ENCODE peak calls at places on chromosomes 11 and 22, in seven cellular contexts. Q is MM.1S, Z is HCT116, K is thoracic aorta, P is bronchial epithelial cell, C is lower lobe of right lung, D is Panc1. S is an unnamed sample. For H3K27me3, the result is how much of the 10 kb centered on the place peaks cover.

GRCh38 chr11:126182787-126183445 is 28.5 kb downstream of the RPUSD4 start:
- DNase-seq in Q (no peak), Z (no peak), K (no peak), P (no peak), C (no peak), D (no peak), S (no peak)

GRCh38 chr11:102760355-102761035 is 19.9 kb downstream of the MMP10 start:
- DNase-seq in Q (no peak), Z (peak), K (no peak), P (peak), C (no peak), D (no peak), S (peak)

GRCh38 chr11:44530413-44531115 is 34.9 kb upstream of the CD82 start:
- DNase-seq in Q (no peak), Z (no peak), K (no peak), P (no peak), C (no peak), D (no peak), S (no peak)

GRCh38 chr11:93370260-93370659 is 39.7 kb downstream of the DEUP1 start:
- DNase-seq in Q (no peak), Z (no peak), K (no peak), P (peak), C (no peak), D (no peak), S (peak)

GRCh38 chr11:105960252-105961245 is 61.5 kb downstream of the MSANTD4 start:
- DNase-seq in Q (no peak), Z (no peak), K (no peak), P (no peak), C (no peak), D (no peak), S (no peak)

GRCh38 chr11:119854521-119854920 is 125.5 kb upstream of the NECTIN1 start:
- DNase-seq in Q (peak), Z (no peak), K (no peak), P (peak), C (no peak), D (no peak), S (no peak)

GRCh38 chr11:17640493-17641164 is 78.7 kb upstream of the MYOD1 start:
- DNase-seq in Q (no peak), Z (no peak), K (no peak), P (no peak), C (no peak), D (no peak), S (no peak)

GRCh38 chr11:93563857-93564256 is 20.7 kb upstream of the SMCO4 start:
- DNase-seq in Q (no peak), Z (no peak), K (no peak), P (no peak), C (no peak), D (no peak), S (no peak)

GRCh38 chr11:29782447-29782846 is 234.4 kb downstream of the KCNA4 start:
- DNase-seq in Q (no peak), Z (no peak), K (no peak), P (peak), C (no peak), D (no peak), S (no peak)

GRCh38 chr11:88250566-88251080 is 75.4 kb upstream of the RAB38 start:
- DNase-seq in Q (no peak), Z (no peak), K (no peak), P (no peak), C (no peak), D (no peak), S (no peak)

GRCh38 chr11:115501895-115502589 is 2.2 kb downstream of the CADM1 start:
- DNase-seq in Q (peak), Z (no peak), K (no peak), P (peak), C (no peak), D (no peak), S (peak)

GRCh38 chr11:124725719-124726105 is 14.0 kb upstream of the NRGN start:
- DNase-seq in Q (no peak), Z (no peak), K (no peak), P (peak), C (no peak), D (no peak), S (peak)

GRCh38 chr11:61564936-61565696 is 15.8 kb downstream of the SYT7 start:
- DNase-seq in Q (no peak), Z (no peak), K (no peak), P (no peak), C (no peak), D (no peak), S (no peak)

GRCh38 chr11:116948375-116948774 is 111.0 kb upstream of the APOA1 start:
- DNase-seq in Q (no peak), Z (peak), K (no peak), P (peak), C (no peak), D (no peak), S (peak)

GRCh38 chr11:73236879-73237278 is 18.8 kb downstream of the P2RY2 start:
- DNase-seq in Q (peak), Z (peak), K (no peak), P (peak), C (peak), D (peak), S (no peak)

GRCh38 chr11:61688368-61689163 is 8.4 kb downstream of the DAGLA start:
- DNase-seq in Q (no peak), Z (no peak), K (no peak), P (peak), C (peak), D (no peak), S (no peak)

GRCh38 chr11:103344886-103345285 is 235.7 kb downstream of the DYNC2H1 start:
- DNase-seq in Q (no peak), Z (no peak), K (no peak), P (no peak), C (no peak), D (no peak), S (no peak)

GRCh38 chr11:111460752-111461305 is 51.4 kb downstream of the BTG4 start:
- DNase-seq in Q (no peak), Z (no peak), K (no peak), P (no peak), C (no peak), D (no peak), S (no peak)

GRCh38 chr22:23534201-23534850 is 45.8 kb downstream of the IGLL1 start:
- DNase-seq in Q (no peak), Z (no peak), K (no peak), P (no peak), C (peak), D (no peak), S (no peak)

GRCh38 chr11:116276051-116277044 is 496.4 kb downstream of the BUD13 start:
- DNase-seq in Q (peak), Z (peak), K (no peak), P (peak), C (peak), D (peak), S (peak)

GRCh38 chr22:31680764-31681624 is 19.0 kb upstream of the PISD start:
- DNase-seq in Q (no peak), Z (no peak), K (no peak), P (peak), C (no peak), D (no peak), S (peak)

GRCh38 chr11:117094776-117095175 is 3.5 kb downstream of the SIK3 start:
- DNase-seq in Q (no peak), Z (no peak), K (no peak), P (peak), C (no peak), D (no peak), S (peak)

GRCh38 chr11:119481667-119482400 is 58.9 kb upstream of the THY1 start:
- DNase-seq in Q (no peak), Z (no peak), K (no peak), P (no peak), C (no peak), D (no peak), S (no peak)

GRCh38 chr11:120061761-120062560 is 76.0 kb downstream of the TRIM29 start:
- DNase-seq in Q (no peak), Z (no peak), K (no peak), P (no peak), C (no peak), D (no peak), S (no peak)

GRCh38 chr11:107385361-107385982 is 72.2 kb downstream of the CWF19L2 start:
- DNase-seq in Q (no peak), Z (peak), K (no peak), P (peak), C (no peak), D (no peak), S (peak)

GRCh38 chr11:69102161-69102695 is 53.5 kb downstream of the TPCN2 start:
- DNase-seq in Q (no peak), Z (no peak), K (no peak), P (no peak), C (no peak), D (no peak), S (no peak)

GRCh38 chr11:22192289-22192641 is 620 bp upstream of the ANO5 start:
- DNase-seq in Q (peak), Z (no peak), K (no peak), P (peak), C (no peak), D (no peak), S (no peak)

GRCh38 chr22:19628038-19628776 is 86.1 kb upstream of the SEPTIN5 start:
- DNase-seq in Q (no peak), Z (no peak), K (no peak), P (no peak), C (no peak), D (no peak), S (no peak)

GRCh38 chr11:76590631-76590950 is 80.0 kb downstream of the LRRC32 start:
- DNase-seq in Q (no peak), Z (no peak), K (no peak), P (no peak), C (no peak), D (no peak), S (no peak)

GRCh38 chr11:135033545-135033944 is 621.5 kb upstream of the B3GAT1 start:
- DNase-seq in Q (no peak), Z (no peak), K (no peak), P (no peak), C (no peak), D (no peak), S (no peak)

GRCh38 chr22:23061471-23062280 is 8.6 kb upstream of the GNAZ start:
- DNase-seq in Q (no peak), Z (no peak), K (no peak), P (no peak), C (peak), D (no peak), S (no peak)

GRCh38 chr11:72759468-72759867 is 7.3 kb upstream of the ARAP1 start:
- DNase-seq in Q (no peak), Z (no peak), K (no peak), P (no peak), C (no peak), D (no peak), S (no peak)

GRCh38 chr11:44484211-44484610 is 81.3 kb upstream of the CD82 start:
- DNase-seq in Q (no peak), Z (peak), K (no peak), P (no peak), C (no peak), D (no peak), S (peak)

GRCh38 chr11:112631333-112631732 is 329.9 kb upstream of the NCAM1 start:
- DNase-seq in Q (no peak), Z (no peak), K (no peak), P (no peak), C (no peak), D (no peak), S (no peak)

GRCh38 chr22:44452531-44453420 is 45.3 kb downstream of the RTL6 start:
- DNase-seq in Q (no peak), Z (no peak), K (no peak), P (no peak), C (no peak), D (no peak), S (no peak)

GRCh38 chr11:134332189-134332631 is 422 bp downstream of the GLB1L2 start:
- DNase-seq in Q (no peak), Z (no peak), K (no peak), P (no peak), C (no peak), D (no peak), S (no peak)

GRCh38 chr11:64652586-64653387 is 61.8 kb downstream of the SLC22A12 start:
- DNase-seq in Q (peak), Z (peak), K (peak), P (peak), C (peak), D (peak), S (no peak)

GRCh38 chr11:64650923-64651523 is 60.0 kb downstream of the SLC22A12 start:
- DNase-seq in Q (no peak), Z (peak), K (no peak), P (peak), C (no peak), D (no peak), S (no peak)

GRCh38 chr11:64648551-64648950 is 57.5 kb downstream of the SLC22A12 start:
- DNase-seq in Q (no peak), Z (no peak), K (no peak), P (no peak), C (no peak), D (no peak), S (no peak)

GRCh38 chr11:64647019-64647805 is 56.2 kb downstream of the SLC22A12 start:
- DNase-seq in Q (no peak), Z (no peak), K (no peak), P (no peak), C (no peak), D (no peak), S (no peak)

DNA sequence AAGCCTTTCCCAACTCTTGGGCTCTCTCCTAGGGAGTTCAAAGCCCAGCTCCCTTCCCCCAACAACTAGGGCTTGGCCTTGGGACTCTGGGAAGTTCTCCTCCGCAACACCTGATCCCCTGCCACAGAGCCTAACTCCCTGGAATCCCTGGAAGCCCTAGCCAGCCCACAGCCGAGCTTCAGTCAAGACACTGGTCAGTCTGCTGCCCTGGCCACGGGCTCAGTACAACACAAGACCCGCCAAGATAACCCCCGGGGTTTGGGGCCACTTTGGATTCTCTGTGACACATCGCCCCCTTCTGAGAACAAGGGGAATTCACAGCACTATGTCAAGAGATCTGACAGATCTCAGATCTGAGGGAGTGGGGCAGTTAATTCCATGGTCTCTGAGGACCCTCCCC is 58.3 kb downstream of the SLC22A12 start:
- DNase-seq in Q (no peak), Z (peak), K (no peak), P (peak), C (no peak), D (no peak), S (no peak)
- H3K27me3 ChIP-seq in Q (half or more), Z (under half), K (under half), P (under half), C (under half), D (under half), S (under half)

DNA sequence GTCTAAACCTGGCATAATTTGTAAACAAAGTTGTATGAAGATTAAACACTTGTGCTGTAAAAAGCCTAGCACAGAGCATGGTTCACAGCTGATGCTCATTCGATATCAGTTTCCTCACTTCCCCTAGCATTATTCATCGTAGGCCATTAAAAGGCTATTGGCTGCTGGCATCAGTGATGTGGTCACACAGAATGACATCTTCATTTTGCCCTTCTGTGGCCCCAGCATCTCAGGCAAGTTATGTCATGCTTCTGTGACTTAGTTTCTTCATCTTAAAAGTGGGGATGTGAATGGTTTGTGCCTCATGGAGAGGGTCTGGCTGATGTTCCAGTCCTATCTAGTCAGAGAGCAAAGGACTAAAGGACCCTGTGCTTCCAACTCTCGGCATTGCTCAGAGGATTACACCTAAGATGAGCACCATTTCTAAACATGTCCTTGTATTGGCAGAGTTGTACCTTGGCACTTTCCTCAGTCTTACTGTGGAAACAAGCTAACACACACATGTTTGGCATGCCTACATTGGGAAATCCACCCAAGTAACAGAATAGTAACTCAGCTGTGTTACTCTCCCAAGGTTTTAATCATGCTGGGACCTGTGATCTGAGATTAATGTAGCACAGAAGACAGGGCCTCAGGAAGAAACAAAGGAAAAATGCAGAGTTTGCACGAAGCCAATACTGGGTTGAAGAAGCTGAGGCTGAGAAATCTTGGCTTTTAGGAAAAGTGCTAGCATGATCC is 83.5 kb upstream of the OR9Q1 start:
- DNase-seq in Q (no peak), Z (no peak), K (no peak), P (peak), C (no peak), D (no peak), S (peak)
- H3K27me3 ChIP-seq in Q (under half), Z (under half), K (under half), P (under half), C (under half), D (under half), S (under half)

GRCh38 chr11:131951146-131951545 is 580.7 kb downstream of the NTM start:
- DNase-seq in Q (no peak), Z (no peak), K (no peak), P (no peak), C (no peak), D (no peak), S (no peak)

GRCh38 chr11:131957891-131958290 is 587.5 kb downstream of the NTM start:
- DNase-seq in Q (no peak), Z (no peak), K (no peak), P (no peak), C (no peak), D (no peak), S (no peak)

GRCh38 chr11:131955901-131956300 is 585.5 kb downstream of the NTM start:
- DNase-seq in Q (no peak), Z (no peak), K (no peak), P (peak), C (no peak), D (no peak), S (peak)

GRCh38 chr11:131954146-131954545 is 583.7 kb downstream of the NTM start:
- DNase-seq in Q (no peak), Z (no peak), K (no peak), P (no peak), C (no peak), D (no peak), S (no peak)
- H3K27me3 ChIP-seq in Q (under half), Z (under half), K (under half), P (under half), C (under half), D (under half), S (under half)

DNA sequence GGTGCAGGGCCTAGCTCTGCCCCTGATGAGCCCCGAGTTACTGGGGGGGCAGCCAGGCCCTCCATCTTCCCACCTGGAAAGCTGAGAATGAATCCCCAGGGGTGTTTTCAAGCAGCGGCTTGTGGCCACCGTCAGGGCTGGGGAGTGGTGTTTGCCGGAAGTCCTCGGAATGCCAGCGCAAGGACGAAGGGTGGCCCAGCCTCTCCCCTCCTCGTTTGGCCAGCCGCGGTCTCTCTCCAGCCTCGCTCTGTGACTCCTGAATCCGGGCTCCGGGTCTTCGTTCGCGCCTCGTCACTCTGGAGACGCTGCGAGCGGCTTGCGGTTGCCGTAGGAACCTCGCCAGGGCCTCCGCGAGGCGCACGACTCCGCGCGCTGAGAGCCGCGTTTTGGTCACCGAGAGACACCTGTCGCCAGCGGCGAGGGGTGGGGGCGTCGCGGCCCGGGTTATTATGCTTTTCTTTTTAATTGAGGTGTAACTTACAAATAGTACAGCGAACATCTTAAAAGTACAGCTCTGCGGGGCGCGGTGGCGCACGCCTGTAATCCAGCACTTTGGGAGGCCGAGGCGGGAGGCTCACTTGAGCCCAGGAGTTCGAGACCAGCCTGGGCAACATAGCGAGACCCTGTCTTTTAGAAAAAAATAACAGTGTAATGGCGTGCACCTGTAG is 6.3 kb upstream of the KDELR3 start:
- DNase-seq in Q (peak), Z (peak), K (peak), P (peak), C (peak), D (no peak), S (peak)
- H3K27me3 ChIP-seq in Q (half or more), Z (under half), K (under half), P (under half), C (under half), D (under half), S (half or more)